ENCODE peak calls at places on chromosomes 13 and 19, in nine cellular contexts. Y is thoracic aorta, I is tibial artery, G is GM12865, V is GM12878, O is brain microvascular endothelial cell, A is choroid plexus epithelial cell, H is HL-60, E is OCI-LY7. Q is an unnamed sample.

GRCh38 chr19:58356236-58356970 is 3.1 kb upstream of the A1BG start:
- DNase-seq in Y (no peak), I (no peak), G (no peak), V (no peak), O (no peak), A (peak), H (no peak), E (no peak), Q (no peak)

GRCh38 chr13:114145256-114145655 is 12.8 kb upstream of the RASA3 start:
- DNase-seq in Y (no peak), I (peak), G (no peak), V (no peak), O (no peak), A (no peak), H (no peak), E (peak), Q (peak)

GRCh38 chr13:83992566-83993358 is 110.5 kb upstream of the SLITRK1 start:
- DNase-seq in Y (no peak), I (no peak), G (peak), V (peak), O (no peak), A (no peak), H (no peak), E (no peak), Q (no peak)

GRCh38 chr13:23883255-23883654 is 5.9 kb downstream of the MIPEP start:
- DNase-seq in Y (no peak), I (no peak), G (no peak), V (no peak), O (no peak), A (no peak), H (no peak), E (no peak), Q (no peak)

GRCh38 chr13:20231839-20232555 is at the start of gene GJB6:
- DNase-seq in Y (no peak), I (no peak), G (no peak), V (no peak), O (no peak), A (no peak), H (no peak), E (no peak), Q (no peak)

GRCh38 chr19:791605-792360 is 5.5 kb upstream of the PTBP1 start:
- DNase-seq in Y (no peak), I (no peak), G (no peak), V (no peak), O (no peak), A (no peak), H (no peak), E (no peak), Q (no peak)

GRCh38 chr19:708154-709141 is at the start of gene PALM:
- DNase-seq in Y (no peak), I (no peak), G (no peak), V (no peak), O (no peak), A (no peak), H (no peak), E (no peak), Q (no peak)

GRCh38 chr13:45353895-45354294 is 12.9 kb upstream of the TPT1 start:
- DNase-seq in Y (no peak), I (no peak), G (no peak), V (no peak), O (no peak), A (no peak), H (no peak), E (no peak), Q (no peak)

GRCh38 chr19:52748336-52748950 is 13.6 kb upstream of the ZNF611 start:
- DNase-seq in Y (no peak), I (no peak), G (peak), V (peak), O (no peak), A (peak), H (peak), E (peak), Q (no peak)

GRCh38 chr19:46000497-46001246 is 5.4 kb downstream of the CCDC61 start:
- DNase-seq in Y (no peak), I (no peak), G (peak), V (no peak), O (no peak), A (peak), H (no peak), E (peak), Q (no peak)

GRCh38 chr13:32940601-32941000 is 75.6 kb upstream of the KL start:
- DNase-seq in Y (no peak), I (no peak), G (peak), V (no peak), O (peak), A (peak), H (no peak), E (no peak), Q (peak)

GRCh38 chr19:42402376-42403116 is 12.4 kb upstream of the CNFN start:
- DNase-seq in Y (no peak), I (no peak), G (no peak), V (no peak), O (no peak), A (no peak), H (no peak), E (no peak), Q (no peak)

GRCh38 chr19:17209126-17210036 is 5.8 kb upstream of the USE1 start:
- DNase-seq in Y (no peak), I (no peak), G (peak), V (no peak), O (no peak), A (peak), H (no peak), E (peak), Q (no peak)

GRCh38 chr13:85031771-85032170 is 767.4 kb downstream of the SLITRK6 start:
- DNase-seq in Y (no peak), I (no peak), G (no peak), V (no peak), O (no peak), A (no peak), H (no peak), E (no peak), Q (no peak)

GRCh38 chr13:93080587-93080986 is 146.0 kb upstream of the GPC6 start:
- DNase-seq in Y (no peak), I (no peak), G (no peak), V (no peak), O (peak), A (peak), H (no peak), E (no peak), Q (no peak)

GRCh38 chr19:38537071-38537847 is 80.5 kb downstream of the MAP4K1 start:
- DNase-seq in Y (no peak), I (no peak), G (no peak), V (no peak), O (no peak), A (no peak), H (no peak), E (no peak), Q (no peak)

GRCh38 chr13:59012731-59013130 is 1151.0 kb downstream of the DIAPH3 start:
- DNase-seq in Y (no peak), I (no peak), G (no peak), V (no peak), O (no peak), A (no peak), H (no peak), E (no peak), Q (no peak)

GRCh38 chr19:32483574-32483973 is 78.0 kb downstream of the DPY19L3 start:
- DNase-seq in Y (no peak), I (no peak), G (no peak), V (no peak), O (no peak), A (no peak), H (no peak), E (no peak), Q (no peak)

GRCh38 chr19:13838943-13839192 is 38.1 kb upstream of the NANOS3 start:
- DNase-seq in Y (peak), I (no peak), G (no peak), V (no peak), O (no peak), A (no peak), H (no peak), E (no peak), Q (no peak)

GRCh38 chr13:110248449-110249143 is 58.4 kb downstream of the COL4A1 start:
- DNase-seq in Y (no peak), I (no peak), G (no peak), V (no peak), O (no peak), A (no peak), H (no peak), E (no peak), Q (no peak)

GRCh38 chr19:50820549-50821247 is 2.9 kb downstream of the KLK1 start:
- DNase-seq in Y (no peak), I (no peak), G (peak), V (peak), O (no peak), A (no peak), H (no peak), E (peak), Q (no peak)

GRCh38 chr13:102251817-102252216 is 150.0 kb downstream of the FGF14 start:
- DNase-seq in Y (no peak), I (no peak), G (no peak), V (no peak), O (no peak), A (no peak), H (no peak), E (no peak), Q (no peak)

GRCh38 chr13:36608474-36608873 is 65.3 kb upstream of the SERTM1 start:
- DNase-seq in Y (no peak), I (no peak), G (no peak), V (no peak), O (no peak), A (no peak), H (no peak), E (no peak), Q (no peak)

GRCh38 chr13:24737042-24737441 is 26.9 kb upstream of the RNF17 start:
- DNase-seq in Y (no peak), I (no peak), G (no peak), V (no peak), O (no peak), A (no peak), H (no peak), E (no peak), Q (no peak)

GRCh38 chr19:35495107-35496064 is 5.1 kb upstream of the KRTDAP start:
- DNase-seq in Y (peak), I (no peak), G (peak), V (no peak), O (peak), A (peak), H (peak), E (peak), Q (peak)

GRCh38 chr19:50318438-50318837 is 10.7 kb downstream of the KCNC3 start:
- DNase-seq in Y (no peak), I (no peak), G (no peak), V (no peak), O (no peak), A (no peak), H (no peak), E (no peak), Q (no peak)

GRCh38 chr19:44847144-44848035 is 1.3 kb downstream of the NECTIN2 start:
- DNase-seq in Y (no peak), I (peak), G (no peak), V (no peak), O (peak), A (peak), H (no peak), E (no peak), Q (peak)

GRCh38 chr19:29629836-29630534 is 23.9 kb downstream of the POP4 start:
- DNase-seq in Y (no peak), I (no peak), G (no peak), V (no peak), O (no peak), A (no peak), H (no peak), E (no peak), Q (no peak)

GRCh38 chr13:113941571-113942191 is 32.2 kb downstream of the C13orf46 start:
- DNase-seq in Y (peak), I (peak), G (no peak), V (no peak), O (peak), A (peak), H (no peak), E (no peak), Q (no peak)

GRCh38 chr19:1851581-1852293 is 3.5 kb upstream of the REXO1 start:
- DNase-seq in Y (no peak), I (no peak), G (no peak), V (no peak), O (no peak), A (no peak), H (no peak), E (no peak), Q (peak)

GRCh38 chr19:28345811-28346210 is 867.1 kb downstream of the UQCRFS1 start:
- DNase-seq in Y (no peak), I (no peak), G (no peak), V (no peak), O (no peak), A (no peak), H (no peak), E (no peak), Q (no peak)

GRCh38 chr13:21668665-21669599 is 1.9 kb upstream of the FGF9 start:
- DNase-seq in Y (no peak), I (peak), G (peak), V (no peak), O (peak), A (peak), H (no peak), E (peak), Q (peak)

GRCh38 chr13:63737418-63737817 is 2321.8 kb upstream of the PCDH20 start:
- DNase-seq in Y (no peak), I (no peak), G (no peak), V (no peak), O (no peak), A (no peak), H (no peak), E (no peak), Q (peak)

DNA sequence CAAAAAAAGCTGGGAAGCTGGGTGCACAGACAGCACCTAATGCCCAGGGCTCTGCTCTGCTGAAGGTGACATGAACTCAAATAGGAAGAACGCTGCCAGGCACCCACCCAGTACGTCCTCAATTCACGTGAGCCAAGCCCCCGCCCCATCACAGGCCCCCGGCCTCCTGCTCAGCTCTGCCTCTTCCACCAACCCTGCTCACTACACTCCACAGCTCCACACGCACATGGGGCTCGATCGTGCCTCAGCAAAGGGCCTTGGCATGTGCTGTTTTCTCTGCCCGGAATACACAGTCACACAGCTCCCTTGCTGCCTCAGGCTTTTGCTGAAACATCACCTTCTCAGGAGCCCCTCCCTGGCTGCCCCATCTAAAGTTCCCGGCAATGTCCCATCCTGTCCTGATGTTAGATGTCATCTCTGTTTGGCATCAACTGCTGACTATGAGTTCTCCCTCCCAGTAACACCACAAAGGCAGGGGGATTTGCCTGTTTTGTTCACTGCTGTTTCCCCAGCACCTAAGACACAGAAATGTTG is 2.3 kb downstream of the ATP13A1 start:
- DNase-seq in Y (no peak), I (no peak), G (no peak), V (no peak), O (no peak), A (no peak), H (no peak), E (no peak), Q (no peak)
- H3K4me3 ChIP-seq in Y (peak), I (no peak), G (peak), V (peak), O (no peak), A (no peak), H (peak), E (peak), Q (no peak)

GRCh38 chr13:40640845-40641458 is 25.5 kb downstream of the FOXO1 start:
- DNase-seq in Y (no peak), I (no peak), G (no peak), V (no peak), O (no peak), A (no peak), H (peak), E (no peak), Q (no peak)

GRCh38 chr13:40648841-40649240 is 17.6 kb downstream of the FOXO1 start:
- DNase-seq in Y (no peak), I (no peak), G (no peak), V (no peak), O (no peak), A (no peak), H (no peak), E (peak), Q (no peak)

GRCh38 chr13:40640202-40640601 is 26.2 kb downstream of the FOXO1 start:
- DNase-seq in Y (no peak), I (no peak), G (no peak), V (no peak), O (no peak), A (no peak), H (no peak), E (no peak), Q (no peak)

GRCh38 chr13:40648040-40648439 is 18.4 kb downstream of the FOXO1 start:
- DNase-seq in Y (no peak), I (no peak), G (no peak), V (no peak), O (no peak), A (no peak), H (no peak), E (no peak), Q (no peak)

GRCh38 chr13:40644838-40645620 is 21.4 kb downstream of the FOXO1 start:
- DNase-seq in Y (no peak), I (no peak), G (no peak), V (no peak), O (peak), A (no peak), H (no peak), E (peak), Q (no peak)
- H3K4me3 ChIP-seq in Y (peak), I (no peak), G (no peak), V (no peak), O (no peak), A (no peak), H (no peak), E (peak), Q (no peak)

DNA sequence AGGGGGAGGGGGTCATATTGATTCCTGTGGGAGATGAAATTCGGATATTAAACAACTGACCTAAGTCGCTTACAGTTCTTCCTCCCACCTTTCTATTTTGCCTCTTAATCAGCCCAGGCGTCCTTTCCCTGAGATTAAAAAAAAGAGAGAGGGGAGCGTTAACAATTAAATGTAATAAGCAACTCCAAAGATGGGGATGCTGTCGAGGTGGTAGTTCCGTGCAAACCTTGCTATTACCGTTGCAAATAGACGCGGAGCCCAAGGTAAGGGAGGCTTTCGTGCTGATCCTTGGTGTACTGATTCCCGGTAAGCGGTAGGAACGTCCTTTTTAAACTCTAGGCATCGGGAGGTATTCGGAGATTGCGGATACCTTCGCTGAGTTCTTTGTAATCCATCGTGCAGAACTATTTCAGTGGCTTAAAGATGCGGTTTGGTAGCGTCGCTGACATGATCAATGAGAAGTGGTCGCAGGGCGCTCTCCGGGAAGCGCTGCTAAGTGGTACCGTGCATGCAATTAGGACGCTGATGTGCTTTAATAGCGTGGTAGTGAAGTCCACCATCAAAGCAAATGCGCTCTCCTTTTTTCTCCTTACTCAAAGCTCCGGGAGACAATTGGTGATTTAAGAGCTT is 3.1 kb downstream of the SLITRK5 start:
- DNase-seq in Y (no peak), I (no peak), G (no peak), V (no peak), O (no peak), A (no peak), H (no peak), E (peak), Q (no peak)
- H3K4me3 ChIP-seq in Y (peak), I (no peak), G (no peak), V (no peak), O (peak), A (peak), H (no peak), E (peak), Q (peak)

DNA sequence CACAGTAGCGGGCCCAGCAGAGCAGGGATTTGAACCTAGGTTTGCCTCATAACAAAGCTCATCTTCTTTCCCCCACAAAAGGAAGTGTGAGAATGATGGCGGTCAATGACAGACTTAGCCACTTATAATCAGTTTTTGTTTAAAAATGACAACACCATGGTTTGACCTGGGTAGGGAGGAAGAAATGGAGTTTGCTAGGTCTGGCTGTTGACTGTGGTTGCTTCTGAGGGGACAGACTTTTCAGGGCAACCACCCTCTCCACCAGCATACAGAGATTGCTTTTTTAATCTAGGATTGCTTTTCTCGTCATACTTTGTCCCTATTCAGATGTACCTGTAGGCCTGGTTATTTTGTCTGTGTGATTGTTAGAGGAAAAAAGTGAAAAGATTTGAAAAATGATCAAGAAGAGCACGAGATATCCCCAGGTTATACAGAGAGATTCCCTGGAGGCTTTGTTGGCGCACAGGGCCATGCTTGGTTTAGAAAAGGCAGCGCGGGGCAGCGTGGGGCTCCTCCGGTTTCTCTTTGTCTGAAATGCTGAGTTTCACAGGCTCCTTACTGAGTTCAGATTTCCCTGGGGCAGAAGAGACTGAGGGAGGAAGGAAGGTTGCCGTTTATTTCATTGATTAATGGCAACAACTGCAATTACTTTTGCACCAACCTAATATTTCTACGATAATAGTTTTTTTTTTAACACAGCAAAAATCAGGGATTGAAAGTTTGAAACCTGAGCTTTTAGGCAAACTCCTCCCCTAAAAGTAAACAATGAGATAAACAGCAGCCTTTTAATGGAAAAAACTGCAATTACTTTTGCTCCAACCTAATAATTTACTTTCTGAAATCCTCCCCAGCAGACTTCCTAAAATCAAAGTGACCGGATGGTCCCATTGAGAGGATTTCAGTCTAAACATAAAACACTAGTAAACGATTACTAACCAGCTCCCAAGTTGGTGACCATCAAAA is 97.0 kb upstream of the RNF113B start:
- DNase-seq in Y (no peak), I (no peak), G (no peak), V (no peak), O (no peak), A (peak), H (no peak), E (no peak), Q (no peak)
- H3K4me3 ChIP-seq in Y (no peak), I (no peak), G (no peak), V (no peak), O (no peak), A (no peak), H (no peak), E (no peak), Q (no peak)

GRCh38 chr13:77537302-77537919 is 1.9 kb downstream of the SCEL start:
- DNase-seq in Y (no peak), I (no peak), G (no peak), V (no peak), O (no peak), A (no peak), H (no peak), E (no peak), Q (no peak)
- H3K4me3 ChIP-seq in Y (no peak), I (no peak), G (no peak), V (no peak), O (no peak), A (no peak), H (no peak), E (no peak), Q (no peak)

DNA sequence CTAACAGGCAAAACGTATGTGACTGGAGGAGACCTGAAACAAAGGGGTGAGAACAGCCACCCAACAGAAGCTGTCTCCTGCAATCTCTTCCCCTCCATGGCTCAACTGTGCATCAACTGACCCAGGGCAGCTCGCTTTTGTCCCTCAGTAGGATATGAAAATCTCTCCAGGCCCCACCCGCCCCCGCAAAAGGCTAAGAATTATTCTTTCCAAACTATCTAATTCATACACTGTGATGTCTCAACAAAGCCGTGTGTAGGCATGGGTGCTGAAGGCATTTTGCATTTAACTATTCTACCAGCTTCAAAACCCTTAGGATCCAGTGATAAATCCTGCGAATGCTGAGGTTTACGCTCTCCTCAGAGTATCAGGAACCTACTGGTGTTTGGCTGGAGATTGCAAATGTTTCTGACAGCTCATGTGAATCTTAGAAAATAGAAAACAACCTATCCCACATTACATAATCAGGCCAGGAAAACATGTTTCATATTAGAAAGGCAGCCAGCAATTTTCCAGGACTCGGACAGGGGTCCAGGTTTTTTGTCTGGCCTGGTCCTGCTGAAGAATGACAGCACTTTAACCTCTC is 17.4 kb downstream of the DHRS12 start:
- DNase-seq in Y (no peak), I (no peak), G (no peak), V (no peak), O (no peak), A (peak), H (no peak), E (no peak), Q (no peak)
- H3K4me3 ChIP-seq in Y (no peak), I (no peak), G (no peak), V (no peak), O (no peak), A (no peak), H (no peak), E (no peak), Q (no peak)